ENCODE peak calls at places on chromosomes 11 and 22, in nine cellular contexts. One of them, this sample, is unnamed.

GRCh38 chr11:116224154-116224888 is 548.5 kb downstream of the BUD13 start:
- DNase-seq in NB4: peak
- DNase-seq in ovary: no peak
- DNase-seq in astrocyte: no peak
- DNase-seq in spleen: no peak
- DNase-seq in cardiac muscle cell: peak
- DNase-seq in heart right ventricle: no peak
- DNase-seq in IMR-90: peak
- DNase-seq in CD8-positive, alpha-beta T cell: no peak
- DNase-seq in this sample: no peak

GRCh38 chr22:20008221-20008995 is 8.2 kb downstream of the ARVCF start:
- DNase-seq in spleen: peak
- DNase-seq in heart right ventricle: no peak
- DNase-seq in CD8-positive, alpha-beta T cell: no peak
- DNase-seq in NB4: no peak
- DNase-seq in ovary: no peak
- DNase-seq in IMR-90: no peak
- DNase-seq in astrocyte: no peak
- DNase-seq in cardiac muscle cell: no peak
- DNase-seq in this sample: no peak

GRCh38 chr11:76455331-76455730 is 10.5 kb downstream of the EMSY start:
- DNase-seq in astrocyte: peak
- DNase-seq in IMR-90: peak
- DNase-seq in heart right ventricle: no peak
- DNase-seq in cardiac muscle cell: peak
- DNase-seq in ovary: no peak
- DNase-seq in CD8-positive, alpha-beta T cell: no peak
- DNase-seq in NB4: no peak
- DNase-seq in spleen: no peak
- DNase-seq in this sample: no peak

GRCh38 chr11:78050964-78051831 is 12.5 kb upstream of the THRSP start:
- DNase-seq in IMR-90: peak
- DNase-seq in astrocyte: peak
- DNase-seq in CD8-positive, alpha-beta T cell: no peak
- DNase-seq in NB4: peak
- DNase-seq in heart right ventricle: no peak
- DNase-seq in cardiac muscle cell: peak
- DNase-seq in spleen: no peak
- DNase-seq in ovary: no peak
- DNase-seq in this sample: no peak

GRCh38 chr11:58957922-58958321 is 18.6 kb downstream of the GLYATL1 start:
- DNase-seq in astrocyte: no peak
- DNase-seq in CD8-positive, alpha-beta T cell: no peak
- DNase-seq in cardiac muscle cell: no peak
- DNase-seq in IMR-90: no peak
- DNase-seq in NB4: no peak
- DNase-seq in heart right ventricle: no peak
- DNase-seq in ovary: no peak
- DNase-seq in spleen: no peak
- DNase-seq in this sample: no peak

GRCh38 chr11:65500262-65501004 is 1.6 kb downstream of the MALAT1 start:
- DNase-seq in cardiac muscle cell: peak
- DNase-seq in spleen: no peak
- DNase-seq in heart right ventricle: no peak
- DNase-seq in astrocyte: peak
- DNase-seq in CD8-positive, alpha-beta T cell: no peak
- DNase-seq in NB4: peak
- DNase-seq in ovary: peak
- DNase-seq in IMR-90: peak
- DNase-seq in this sample: no peak

GRCh38 chr11:114296190-114296978 is at the start of gene NNMT:
- DNase-seq in ovary: peak
- DNase-seq in astrocyte: peak
- DNase-seq in cardiac muscle cell: peak
- DNase-seq in spleen: no peak
- DNase-seq in NB4: no peak
- DNase-seq in heart right ventricle: peak
- DNase-seq in IMR-90: peak
- DNase-seq in CD8-positive, alpha-beta T cell: no peak
- DNase-seq in this sample: peak

GRCh38 chr11:89540826-89541225 is 49.7 kb upstream of the NOX4 start:
- DNase-seq in heart right ventricle: no peak
- DNase-seq in CD8-positive, alpha-beta T cell: no peak
- DNase-seq in astrocyte: no peak
- DNase-seq in NB4: no peak
- DNase-seq in IMR-90: no peak
- DNase-seq in cardiac muscle cell: no peak
- DNase-seq in spleen: no peak
- DNase-seq in ovary: no peak
- DNase-seq in this sample: no peak

GRCh38 chr22:43953988-43954771 is 1.1 kb upstream of the SAMM50 start:
- DNase-seq in NB4: peak
- DNase-seq in ovary: no peak
- DNase-seq in astrocyte: no peak
- DNase-seq in heart right ventricle: no peak
- DNase-seq in spleen: no peak
- DNase-seq in IMR-90: no peak
- DNase-seq in CD8-positive, alpha-beta T cell: no peak
- DNase-seq in cardiac muscle cell: no peak
- DNase-seq in this sample: no peak

GRCh38 chr11:5531053-5531831 is 14.7 kb upstream of the UBQLNL start:
- DNase-seq in ovary: no peak
- DNase-seq in IMR-90: no peak
- DNase-seq in CD8-positive, alpha-beta T cell: no peak
- DNase-seq in cardiac muscle cell: no peak
- DNase-seq in heart right ventricle: no peak
- DNase-seq in NB4: no peak
- DNase-seq in spleen: no peak
- DNase-seq in astrocyte: no peak
- DNase-seq in this sample: no peak

DNA sequence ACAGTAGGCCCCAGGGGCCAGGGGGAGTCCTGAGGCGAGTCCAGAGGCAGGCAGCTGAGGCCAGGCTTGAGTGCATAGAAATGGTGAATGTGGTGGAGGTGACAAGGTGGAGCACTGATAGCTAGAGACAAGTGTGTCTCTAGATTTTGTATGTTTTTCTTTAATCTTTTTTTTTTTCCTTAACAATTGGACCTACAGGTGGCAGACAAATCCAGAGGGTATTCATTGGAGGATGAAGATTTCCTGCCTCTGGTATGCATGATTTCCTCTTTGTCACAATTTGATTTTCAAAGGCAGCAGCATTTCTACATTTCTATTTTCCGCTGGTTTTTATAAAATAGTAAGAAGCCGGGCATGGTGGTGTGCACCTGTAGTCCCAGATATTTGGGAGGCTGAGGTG is 47.7 kb upstream of the DKK3 start:
- DNase-seq in spleen: no peak
- DNase-seq in astrocyte: no peak
- DNase-seq in ovary: no peak
- DNase-seq in NB4: no peak
- DNase-seq in cardiac muscle cell: no peak
- DNase-seq in heart right ventricle: no peak
- DNase-seq in IMR-90: no peak
- DNase-seq in CD8-positive, alpha-beta T cell: no peak
- DNase-seq in this sample: no peak
- TF ChIP-seq CTCF in spleen: no peak
- TF ChIP-seq CTCF in astrocyte: no peak
- TF ChIP-seq CTCF in ovary: no peak
- TF ChIP-seq CTCF in NB4: no peak
- TF ChIP-seq CTCF in cardiac muscle cell: no peak
- TF ChIP-seq CTCF in heart right ventricle: no peak
- TF ChIP-seq CTCF in IMR-90: peak
- TF ChIP-seq CTCF in CD8-positive, alpha-beta T cell: no peak
- TF ChIP-seq CTCF in this sample: peak

DNA sequence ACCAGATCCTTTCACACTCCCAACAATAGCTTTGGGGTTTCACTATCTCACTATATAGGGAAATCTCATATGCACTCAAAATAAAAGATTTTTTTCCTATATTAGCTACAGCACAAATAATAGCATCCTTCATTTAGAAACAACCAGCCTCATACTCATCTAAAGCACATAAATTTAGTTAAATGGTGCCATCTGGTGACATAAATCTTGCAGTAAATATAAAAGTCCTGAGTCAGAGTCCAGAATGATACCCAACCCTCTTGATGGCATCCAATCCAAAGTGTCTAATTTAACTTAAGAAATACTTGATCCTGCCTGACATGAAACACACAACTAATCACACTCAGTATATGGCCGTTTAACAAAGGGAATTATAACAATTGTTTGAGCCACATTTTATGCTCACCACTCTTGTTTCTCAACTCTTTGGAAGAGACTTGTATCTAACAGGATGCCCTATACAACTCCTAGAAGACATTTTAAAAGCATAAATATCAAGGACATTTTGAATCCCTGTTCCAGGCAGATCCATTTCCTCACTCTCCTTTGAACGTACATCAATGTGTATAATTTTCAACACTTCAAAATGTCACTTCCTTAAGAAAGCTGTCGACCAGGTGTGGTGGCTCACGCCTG is 36.2 kb downstream of the DLG2 start:
- DNase-seq in cardiac muscle cell: peak
- DNase-seq in IMR-90: peak
- DNase-seq in spleen: no peak
- DNase-seq in NB4: peak
- DNase-seq in heart right ventricle: no peak
- DNase-seq in astrocyte: peak
- DNase-seq in ovary: no peak
- DNase-seq in CD8-positive, alpha-beta T cell: no peak
- DNase-seq in this sample: no peak
- TF ChIP-seq CTCF in cardiac muscle cell: no peak
- TF ChIP-seq CTCF in IMR-90: peak
- TF ChIP-seq CTCF in spleen: no peak
- TF ChIP-seq CTCF in NB4: peak
- TF ChIP-seq CTCF in heart right ventricle: peak
- TF ChIP-seq CTCF in astrocyte: peak
- TF ChIP-seq CTCF in ovary: no peak
- TF ChIP-seq CTCF in CD8-positive, alpha-beta T cell: no peak
- TF ChIP-seq CTCF in this sample: peak

GRCh38 chr11:133834399-133835257 is 10.7 kb downstream of the SPATA19 start:
- DNase-seq in cardiac muscle cell: no peak
- DNase-seq in astrocyte: no peak
- DNase-seq in CD8-positive, alpha-beta T cell: no peak
- DNase-seq in IMR-90: no peak
- DNase-seq in spleen: peak
- DNase-seq in NB4: no peak
- DNase-seq in ovary: no peak
- DNase-seq in heart right ventricle: no peak
- DNase-seq in this sample: no peak
- TF ChIP-seq CTCF in cardiac muscle cell: no peak
- TF ChIP-seq CTCF in astrocyte: no peak
- TF ChIP-seq CTCF in CD8-positive, alpha-beta T cell: no peak
- TF ChIP-seq CTCF in IMR-90: no peak
- TF ChIP-seq CTCF in spleen: no peak
- TF ChIP-seq CTCF in NB4: no peak
- TF ChIP-seq CTCF in ovary: no peak
- TF ChIP-seq CTCF in heart right ventricle: no peak
- TF ChIP-seq CTCF in this sample: no peak

GRCh38 chr11:107780775-107781174 is 68.9 kb upstream of the SLN start:
- DNase-seq in CD8-positive, alpha-beta T cell: no peak
- DNase-seq in ovary: no peak
- DNase-seq in IMR-90: no peak
- DNase-seq in cardiac muscle cell: peak
- DNase-seq in spleen: no peak
- DNase-seq in NB4: no peak
- DNase-seq in heart right ventricle: no peak
- DNase-seq in astrocyte: no peak
- DNase-seq in this sample: no peak
- TF ChIP-seq CTCF in CD8-positive, alpha-beta T cell: no peak
- TF ChIP-seq CTCF in ovary: no peak
- TF ChIP-seq CTCF in IMR-90: peak
- TF ChIP-seq CTCF in cardiac muscle cell: no peak
- TF ChIP-seq CTCF in spleen: no peak
- TF ChIP-seq CTCF in NB4: no peak
- TF ChIP-seq CTCF in heart right ventricle: no peak
- TF ChIP-seq CTCF in astrocyte: no peak
- TF ChIP-seq CTCF in this sample: peak

DNA sequence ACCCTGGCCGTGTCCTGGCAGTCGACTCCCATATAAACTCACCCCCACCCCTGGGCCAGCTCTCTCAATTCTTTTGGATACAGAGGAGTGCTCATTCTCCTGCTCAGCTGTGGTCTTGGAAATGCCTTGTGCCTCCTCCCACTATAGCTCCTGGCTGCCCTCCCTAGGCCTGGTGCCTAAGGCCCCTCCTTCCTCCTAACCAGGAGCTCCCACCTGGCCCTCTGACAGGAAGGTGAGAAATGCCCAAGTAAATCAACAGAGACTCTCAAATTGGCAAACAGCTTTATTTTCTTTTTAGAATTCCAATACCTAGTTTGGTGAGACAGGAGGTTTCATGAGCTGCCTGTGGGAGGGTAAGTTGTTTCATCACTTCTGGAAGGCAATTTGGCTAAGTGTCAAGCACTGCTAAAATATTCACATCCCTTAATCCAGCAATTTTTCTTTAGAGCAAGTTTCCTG is 209.5 kb upstream of the ARHGAP20 start:
- DNase-seq in heart right ventricle: no peak
- DNase-seq in astrocyte: peak
- DNase-seq in IMR-90: peak
- DNase-seq in CD8-positive, alpha-beta T cell: no peak
- DNase-seq in spleen: no peak
- DNase-seq in NB4: no peak
- DNase-seq in ovary: peak
- DNase-seq in cardiac muscle cell: peak
- DNase-seq in this sample: no peak
- TF ChIP-seq CTCF in heart right ventricle: no peak
- TF ChIP-seq CTCF in astrocyte: no peak
- TF ChIP-seq CTCF in IMR-90: no peak
- TF ChIP-seq CTCF in CD8-positive, alpha-beta T cell: no peak
- TF ChIP-seq CTCF in spleen: no peak
- TF ChIP-seq CTCF in NB4: no peak
- TF ChIP-seq CTCF in ovary: no peak
- TF ChIP-seq CTCF in cardiac muscle cell: no peak
- TF ChIP-seq CTCF in this sample: no peak

DNA sequence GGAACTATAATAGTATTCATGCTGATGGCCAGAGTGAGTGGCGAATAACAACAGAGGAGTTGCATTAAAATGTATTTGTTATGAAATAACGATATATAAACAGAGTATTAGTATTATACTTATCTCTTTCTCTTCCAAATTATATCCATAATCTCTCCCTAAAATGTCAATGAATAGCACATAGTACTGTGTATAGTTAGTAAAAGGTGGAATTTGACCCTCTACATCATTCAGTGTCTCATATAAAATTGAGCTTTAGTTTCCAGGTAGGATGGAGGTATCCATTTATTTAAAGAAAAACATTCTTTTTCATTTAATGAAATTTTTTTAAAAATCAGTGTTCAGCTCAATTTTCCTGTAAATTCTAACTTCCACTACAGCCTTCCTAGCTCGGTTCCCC is 34.4 kb upstream of the TECTA start:
- DNase-seq in NB4: no peak
- DNase-seq in heart right ventricle: no peak
- DNase-seq in spleen: no peak
- DNase-seq in astrocyte: no peak
- DNase-seq in CD8-positive, alpha-beta T cell: no peak
- DNase-seq in cardiac muscle cell: no peak
- DNase-seq in IMR-90: no peak
- DNase-seq in ovary: no peak
- DNase-seq in this sample: no peak
- TF ChIP-seq CTCF in NB4: no peak
- TF ChIP-seq CTCF in heart right ventricle: no peak
- TF ChIP-seq CTCF in spleen: no peak
- TF ChIP-seq CTCF in astrocyte: no peak
- TF ChIP-seq CTCF in CD8-positive, alpha-beta T cell: no peak
- TF ChIP-seq CTCF in cardiac muscle cell: no peak
- TF ChIP-seq CTCF in IMR-90: no peak
- TF ChIP-seq CTCF in ovary: no peak
- TF ChIP-seq CTCF in this sample: no peak

This sample was measured in RWPE2.